ENCODE peak calls at places on chromosome 16, in four cellular contexts. Q is WTC11, J is GM12878, O is K562. A is an unnamed sample.

GRCh38 chr16:19299565-19299964 is 14.0 kb downstream of the CLEC19A start:
- DNase-seq in Q (no peak), J (no peak), O (no peak), A (no peak)

GRCh38 chr16:3187798-3188674 is at the start of gene OR1F1:
- DNase-seq in Q (peak; percentile 80), J (no peak), O (peak; percentile 83), A (peak; percentile 71)

GRCh38 chr16:89320717-89321501 is 103.4 kb downstream of the ZNF778 start:
- DNase-seq in Q (peak; percentile 74), J (no peak), O (peak; percentile 80), A (no peak)

GRCh38 chr16:4729876-4730275 is 4.2 kb downstream of the ANKS3 start:
- DNase-seq in Q (no peak), J (no peak), O (no peak), A (no peak)

GRCh38 chr16:3051489-3051888 is 5.1 kb downstream of the MMP25 start:
- DNase-seq in Q (no peak), J (no peak), O (no peak), A (no peak)

GRCh38 chr16:25126820-25127232 is 15.3 kb downstream of the LCMT1 start:
- DNase-seq in Q (no peak), J (no peak), O (peak; percentile 39), A (peak; percentile 35)

GRCh38 chr16:22886908-22887307 is 72.9 kb downstream of the HS3ST2 start:
- DNase-seq in Q (no peak), J (no peak), O (no peak), A (no peak)

GRCh38 chr16:73047536-73048291 is at the start of gene ZFHX3:
- DNase-seq in Q (peak; percentile 78), J (no peak), O (no peak), A (peak; percentile 76)

GRCh38 chr16:4700380-4700996 is 7.1 kb downstream of the NUDT16L1 start:
- DNase-seq in Q (no peak), J (no peak), O (no peak), A (no peak)

GRCh38 chr16:78962457-78962929 is 638.0 kb downstream of the MAF start:
- DNase-seq in Q (no peak), J (peak; percentile 60), O (no peak), A (no peak)

DNA sequence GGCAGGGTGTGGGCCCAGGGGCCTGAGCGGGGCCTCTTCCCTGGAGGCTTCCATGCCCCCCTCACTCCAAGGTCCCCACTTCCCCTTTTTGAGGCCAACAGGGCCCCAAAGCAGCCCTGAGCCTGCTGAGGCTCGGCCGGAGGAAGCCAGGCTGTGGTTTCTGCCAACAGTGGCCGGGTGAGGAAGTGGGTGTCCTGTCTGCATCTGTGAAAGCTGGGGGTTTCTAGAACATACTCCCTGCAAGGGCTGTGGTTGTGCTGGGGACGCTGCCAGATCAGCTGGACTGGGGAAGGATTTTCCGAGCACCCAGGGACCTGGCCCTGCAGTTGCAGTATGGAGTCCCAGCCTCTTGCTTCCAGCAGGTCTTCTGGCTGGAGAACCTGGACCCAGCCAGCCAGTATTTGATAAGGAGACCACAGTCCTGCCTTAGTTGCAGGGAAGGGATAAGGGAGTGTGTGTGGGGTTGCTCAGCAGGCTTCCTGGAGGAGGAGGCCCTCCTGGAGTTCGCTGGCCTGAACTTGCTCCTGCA is 15.7 kb downstream of the ADCY7 start:
- DNase-seq in Q (no peak), J (peak; percentile 86), O (peak; percentile 52), A (no peak)
- TF ChIP-seq CBFB in Q (no peak), J (peak; percentile 94), O (no peak), A (no peak)

GRCh38 chr16:87254271-87254670 is 62.9 kb downstream of the C16orf95 start:
- DNase-seq in Q (no peak), J (no peak), O (no peak), A (no peak)
- TF ChIP-seq SP1 in Q (no peak), J (no peak), O (no peak), A (no peak)

GRCh38 chr16:87895641-87896141 is 26.4 kb upstream of the SLC7A5 start:
- DNase-seq in Q (no peak), J (peak; percentile 67), O (no peak), A (no peak)
- TF ChIP-seq CBFB in Q (no peak), J (no peak), O (no peak), A (no peak)

GRCh38 chr16:59205403-59205802 is 471.3 kb upstream of the GOT2 start:
- DNase-seq in Q (no peak), J (no peak), O (no peak), A (no peak)

GRCh38 chr16:59213952-59214351 is 479.8 kb upstream of the GOT2 start:
- DNase-seq in Q (no peak), J (no peak), O (no peak), A (no peak)

GRCh38 chr16:59214455-59214854 is 480.3 kb upstream of the GOT2 start:
- DNase-seq in Q (no peak), J (no peak), O (no peak), A (no peak)

GRCh38 chr16:59212492-59213024 is 478.4 kb upstream of the GOT2 start:
- DNase-seq in Q (no peak), J (no peak), O (no peak), A (no peak)

GRCh38 chr16:59210955-59211541 is 476.9 kb upstream of the GOT2 start:
- DNase-seq in Q (peak; percentile 43), J (no peak), O (no peak), A (peak; percentile 92)
- TF ChIP-seq SP1 in Q (no peak), J (no peak), O (no peak), A (no peak)